ENCODE peak calls at places on chromosome 14, in ten cellular contexts. V, M, N, Z, T, X, I, O, Q and D are unnamed samples.

GRCh38 chr14:24055971-24056799 is 4.4 kb downstream of the CARMIL3 start:
- DNase-seq in V (no peak), M (no peak), N (no peak), Z (no peak), T (peak), X (no peak), I (no peak), O (no peak), Q (no peak), D (no peak)

GRCh38 chr14:42378880-42379279 is 772.2 kb downstream of the LRFN5 start:
- DNase-seq in V (no peak), M (no peak), N (no peak), Z (no peak), T (no peak), X (no peak), I (no peak), O (no peak), Q (no peak), D (no peak)

GRCh38 chr14:85607571-85608219 is 77.8 kb downstream of the FLRT2 start:
- DNase-seq in V (peak), M (peak), N (no peak), Z (no peak), T (no peak), X (peak), I (peak), O (no peak), Q (no peak), D (peak)

GRCh38 chr14:101072531-101072930 is 169.0 kb upstream of the RTL1 start:
- DNase-seq in V (no peak), M (no peak), N (peak), Z (no peak), T (peak), X (no peak), I (peak), O (no peak), Q (no peak), D (no peak)

GRCh38 chr14:70856851-70857498 is 47.7 kb upstream of the MAP3K9 start:
- DNase-seq in V (peak), M (peak), N (no peak), Z (no peak), T (no peak), X (peak), I (peak), O (no peak), Q (no peak), D (peak)

GRCh38 chr14:63039800-63040380 is 5.4 kb downstream of the KCNH5 start:
- DNase-seq in V (peak), M (peak), N (peak), Z (no peak), T (no peak), X (peak), I (peak), O (peak), Q (no peak), D (peak)

GRCh38 chr14:50667491-50668007 is 557 bp downstream of the SAV1 start:
- DNase-seq in V (no peak), M (no peak), N (no peak), Z (peak), T (no peak), X (no peak), I (no peak), O (peak), Q (peak), D (no peak)

GRCh38 chr14:24162083-24162482 is 1.0 kb downstream of the IRF9 start:
- DNase-seq in V (no peak), M (peak), N (no peak), Z (no peak), T (no peak), X (peak), I (peak), O (peak), Q (peak), D (peak)

GRCh38 chr14:37599527-37600368 is 4.3 kb downstream of the TTC6 start:
- DNase-seq in V (no peak), M (no peak), N (no peak), Z (no peak), T (no peak), X (no peak), I (no peak), O (no peak), Q (no peak), D (no peak)

GRCh38 chr14:30395065-30395464 is 163.9 kb upstream of the G2E3 start:
- DNase-seq in V (no peak), M (no peak), N (no peak), Z (no peak), T (no peak), X (no peak), I (no peak), O (no peak), Q (no peak), D (no peak)

GRCh38 chr14:70665448-70666363 is 24.0 kb downstream of the TTC9 start:
- DNase-seq in V (no peak), M (no peak), N (no peak), Z (peak), T (no peak), X (no peak), I (no peak), O (peak), Q (peak), D (peak)

GRCh38 chr14:62066304-62066703 is 304.1 kb downstream of the SNAPC1 start:
- DNase-seq in V (no peak), M (no peak), N (no peak), Z (no peak), T (no peak), X (no peak), I (peak), O (no peak), Q (no peak), D (peak)

GRCh38 chr14:58777541-58777979 is 139.8 kb downstream of the DACT1 start:
- DNase-seq in V (no peak), M (no peak), N (no peak), Z (no peak), T (no peak), X (no peak), I (peak), O (peak), Q (no peak), D (no peak)

GRCh38 chr14:100568998-100569733 is 18.1 kb downstream of the BEGAIN start:
- DNase-seq in V (no peak), M (no peak), N (no peak), Z (no peak), T (no peak), X (no peak), I (no peak), O (no peak), Q (no peak), D (no peak)

GRCh38 chr14:68111733-68112270 is 292.2 kb downstream of the RAD51B start:
- DNase-seq in V (no peak), M (no peak), N (no peak), Z (no peak), T (no peak), X (no peak), I (no peak), O (no peak), Q (no peak), D (no peak)

GRCh38 chr14:31950760-31951637 is 126.1 kb upstream of the ARHGAP5 start:
- DNase-seq in V (no peak), M (peak), N (peak), Z (no peak), T (peak), X (peak), I (peak), O (no peak), Q (peak), D (peak)

GRCh38 chr14:73759183-73759713 is 45.1 kb upstream of the PNMA1 start:
- DNase-seq in V (no peak), M (peak), N (peak), Z (peak), T (peak), X (peak), I (peak), O (peak), Q (peak), D (no peak)

GRCh38 chr14:65104791-65105190 is 2.5 kb upstream of the MAX start:
- DNase-seq in V (no peak), M (no peak), N (no peak), Z (no peak), T (no peak), X (no peak), I (no peak), O (no peak), Q (no peak), D (no peak)

GRCh38 chr14:73903028-73903427 is 16.4 kb downstream of the ZNF410 start:
- DNase-seq in V (no peak), M (no peak), N (no peak), Z (no peak), T (no peak), X (peak), I (peak), O (no peak), Q (no peak), D (no peak)

GRCh38 chr14:65251213-65251612 is 148.9 kb upstream of the MAX start:
- DNase-seq in V (peak), M (peak), N (no peak), Z (no peak), T (peak), X (peak), I (peak), O (no peak), Q (no peak), D (peak)

GRCh38 chr14:77257700-77258099 is 13.3 kb downstream of the NGB start:
- DNase-seq in V (no peak), M (no peak), N (no peak), Z (no peak), T (no peak), X (no peak), I (no peak), O (no peak), Q (no peak), D (no peak)

GRCh38 chr14:91911474-91912032 is 35.9 kb downstream of the FBLN5 start:
- DNase-seq in V (no peak), M (peak), N (peak), Z (peak), T (no peak), X (peak), I (peak), O (peak), Q (no peak), D (no peak)

GRCh38 chr14:93965287-93965821 is 11.0 kb downstream of the ASB2 start:
- DNase-seq in V (peak), M (peak), N (no peak), Z (no peak), T (no peak), X (peak), I (peak), O (no peak), Q (no peak), D (peak)

GRCh38 chr14:73426877-73427276 is 31.5 kb downstream of the NUMB start:
- DNase-seq in V (peak), M (peak), N (no peak), Z (peak), T (no peak), X (peak), I (peak), O (peak), Q (no peak), D (peak)

GRCh38 chr14:91288876-91289275 is 44.4 kb upstream of the GPR68 start:
- DNase-seq in V (no peak), M (no peak), N (no peak), Z (no peak), T (no peak), X (no peak), I (no peak), O (no peak), Q (no peak), D (no peak)

GRCh38 chr14:99324291-99324690 is 52.3 kb upstream of the BCL11B start:
- DNase-seq in V (no peak), M (no peak), N (no peak), Z (no peak), T (no peak), X (no peak), I (no peak), O (no peak), Q (no peak), D (no peak)

GRCh38 chr14:62409909-62410308 is 635.3 kb downstream of the KCNH5 start:
- DNase-seq in V (no peak), M (peak), N (no peak), Z (no peak), T (no peak), X (peak), I (peak), O (no peak), Q (no peak), D (no peak)

GRCh38 chr14:97138801-97139200 is 341.6 kb downstream of the VRK1 start:
- DNase-seq in V (no peak), M (no peak), N (no peak), Z (no peak), T (no peak), X (no peak), I (no peak), O (no peak), Q (no peak), D (no peak)

GRCh38 chr14:67668559-67668958 is 5.9 kb downstream of the VTI1B start:
- DNase-seq in V (no peak), M (no peak), N (no peak), Z (peak), T (no peak), X (no peak), I (no peak), O (peak), Q (no peak), D (no peak)

GRCh38 chr14:78595797-78596196 is 425.6 kb downstream of the NRXN3 start:
- DNase-seq in V (no peak), M (peak), N (peak), Z (no peak), T (no peak), X (no peak), I (no peak), O (peak), Q (no peak), D (peak)

GRCh38 chr14:91320266-91320665 is 75.8 kb upstream of the GPR68 start:
- DNase-seq in V (no peak), M (no peak), N (no peak), Z (no peak), T (no peak), X (no peak), I (no peak), O (no peak), Q (no peak), D (no peak)

GRCh38 chr14:105879503-105879866 is 353.1 kb downstream of the TMEM121 start:
- DNase-seq in V (no peak), M (no peak), N (no peak), Z (no peak), T (no peak), X (no peak), I (no peak), O (no peak), Q (no peak), D (no peak)

GRCh38 chr14:68214431-68214830 is 394.9 kb downstream of the RAD51B start:
- DNase-seq in V (no peak), M (no peak), N (no peak), Z (no peak), T (no peak), X (peak), I (no peak), O (no peak), Q (no peak), D (no peak)

GRCh38 chr14:28142400-28143015 is 624.1 kb upstream of the FOXG1 start:
- DNase-seq in V (no peak), M (peak), N (peak), Z (no peak), T (no peak), X (peak), I (no peak), O (no peak), Q (no peak), D (no peak)
- TF ChIP-seq CTCF in V (no peak), M (peak), N (peak), Z (no peak), T (no peak), X (peak), I (no peak), O (no peak), Q (no peak), D (peak)

DNA sequence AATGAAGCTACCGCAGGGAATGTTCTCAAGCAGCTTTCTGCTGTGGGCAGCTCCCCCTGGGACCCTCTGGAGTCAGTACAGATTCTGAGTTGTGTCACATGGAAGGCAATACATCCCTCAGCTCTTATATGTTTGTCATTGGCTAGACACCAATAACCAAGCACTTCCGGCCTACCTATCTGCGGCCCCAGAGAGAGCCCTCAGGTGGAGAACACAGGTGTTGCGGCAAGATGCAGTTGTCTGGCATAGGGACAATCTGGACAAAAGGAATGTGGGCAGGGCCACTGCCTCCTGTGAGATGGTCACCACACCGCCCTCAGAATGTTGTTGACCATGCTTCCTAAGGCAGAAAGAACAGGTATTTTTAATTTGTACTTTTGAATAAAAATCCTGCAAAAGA is 118.7 kb downstream of the BRMS1L start:
- DNase-seq in V (no peak), M (no peak), N (peak), Z (no peak), T (no peak), X (no peak), I (no peak), O (peak), Q (no peak), D (no peak)
- TF ChIP-seq CTCF in V (no peak), M (no peak), N (peak), Z (peak), T (no peak), X (no peak), I (no peak), O (peak), Q (no peak), D (no peak)

DNA sequence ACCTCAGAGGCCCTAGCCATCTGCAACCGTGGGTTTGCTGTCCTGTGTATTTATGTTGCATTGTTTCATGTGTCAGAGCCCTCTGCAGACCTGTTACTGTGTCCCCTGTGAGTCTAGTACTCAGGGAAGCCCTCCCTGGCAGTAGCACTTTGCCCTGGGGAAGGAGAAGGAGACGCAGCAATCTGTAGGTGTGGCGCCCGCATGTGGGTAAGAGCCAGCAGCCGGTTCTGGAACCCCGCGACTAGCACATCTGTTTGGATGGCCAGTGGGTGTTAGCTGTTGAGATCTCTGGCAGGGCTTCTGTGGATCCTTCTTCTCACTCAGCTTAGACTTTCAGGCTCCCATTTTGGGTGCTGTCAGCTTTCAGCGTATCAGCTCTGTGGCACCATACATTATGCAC is 57.0 kb downstream of the TECPR2 start:
- DNase-seq in V (no peak), M (no peak), N (no peak), Z (no peak), T (no peak), X (no peak), I (no peak), O (no peak), Q (no peak), D (no peak)
- TF ChIP-seq CTCF in V (no peak), M (no peak), N (no peak), Z (no peak), T (no peak), X (no peak), I (no peak), O (no peak), Q (no peak), D (no peak)

GRCh38 chr14:52146504-52146903 is 77.6 kb upstream of the NID2 start:
- DNase-seq in V (no peak), M (no peak), N (no peak), Z (no peak), T (no peak), X (peak), I (no peak), O (no peak), Q (no peak), D (no peak)
- TF ChIP-seq CTCF in V (peak), M (peak), N (peak), Z (no peak), T (no peak), X (peak), I (peak), O (no peak), Q (no peak), D (peak)

GRCh38 chr14:95895720-95896119 is 19.1 kb downstream of the TUNAR start:
- DNase-seq in V (no peak), M (no peak), N (peak), Z (no peak), T (no peak), X (no peak), I (no peak), O (peak), Q (no peak), D (no peak)
- TF ChIP-seq CTCF in V (peak), M (no peak), N (peak), Z (peak), T (no peak), X (no peak), I (peak), O (peak), Q (no peak), D (peak)

GRCh38 chr14:87046960-87047359 is 946.0 kb downstream of the GALC start:
- DNase-seq in V (no peak), M (no peak), N (no peak), Z (no peak), T (no peak), X (no peak), I (no peak), O (no peak), Q (no peak), D (no peak)

GRCh38 chr14:87055007-87055406 is 938.0 kb downstream of the GALC start:
- DNase-seq in V (no peak), M (no peak), N (no peak), Z (no peak), T (no peak), X (no peak), I (no peak), O (no peak), Q (no peak), D (no peak)

GRCh38 chr14:87045956-87046355 is 947.0 kb downstream of the GALC start:
- DNase-seq in V (no peak), M (no peak), N (no peak), Z (no peak), T (no peak), X (no peak), I (no peak), O (no peak), Q (no peak), D (no peak)

GRCh38 chr14:87052646-87053225 is 940.2 kb downstream of the GALC start:
- DNase-seq in V (no peak), M (no peak), N (no peak), Z (no peak), T (no peak), X (no peak), I (no peak), O (no peak), Q (no peak), D (no peak)

GRCh38 chr14:87049886-87050820 is 942.8 kb downstream of the GALC start:
- DNase-seq in V (peak), M (peak), N (peak), Z (no peak), T (no peak), X (peak), I (peak), O (peak), Q (no peak), D (peak)
- TF ChIP-seq CTCF in V (peak), M (peak), N (peak), Z (no peak), T (no peak), X (peak), I (peak), O (peak), Q (no peak), D (peak)

GRCh38 chr14:55099741-55100140 is 29.3 kb upstream of the LGALS3 start:
- DNase-seq in V (no peak), M (peak), N (no peak), Z (no peak), T (no peak), X (peak), I (peak), O (no peak), Q (no peak), D (no peak)
- TF ChIP-seq CTCF in V (no peak), M (no peak), N (no peak), Z (no peak), T (no peak), X (no peak), I (no peak), O (no peak), Q (no peak), D (no peak)